ENCODE peak calls at places on chromosome 13, in six cellular contexts. D is transverse colon, G is lower lobe of right lung, K is A549, X is substantia nigra, V is thoracic aorta. B is an unnamed sample.

GRCh38 chr13:42486711-42487198 is 87.2 kb upstream of the TNFSF11 start:
- DNase-seq in D (no peak), V (no peak), G (no peak), X (no peak), K (peak), B (no peak)

GRCh38 chr13:30421093-30422055 is 919 bp upstream of the UBE2L5 start:
- DNase-seq in K (peak), D (peak), V (peak), X (peak), G (peak), B (peak)

GRCh38 chr13:33637978-33638743 is 179.8 kb upstream of the RFC3 start:
- DNase-seq in K (no peak), X (no peak), V (no peak), D (no peak), G (no peak), B (no peak)

GRCh38 chr13:77022341-77022740 is 4.6 kb downstream of the FBXL3 start:
- DNase-seq in K (no peak), D (no peak), X (no peak), G (no peak), V (no peak), B (no peak)

GRCh38 chr13:30895773-30896172 is 10.3 kb upstream of the MEDAG start:
- DNase-seq in V (peak), G (no peak), K (no peak), X (no peak), D (no peak), B (no peak)

GRCh38 chr13:75326173-75327131 is 155.5 kb downstream of the TBC1D4 start:
- DNase-seq in G (no peak), D (no peak), K (no peak), V (no peak), X (no peak), B (no peak)

GRCh38 chr13:95267662-95268369 is 33.4 kb downstream of the ABCC4 start:
- DNase-seq in D (peak), G (no peak), X (no peak), K (peak), V (no peak), B (no peak)

GRCh38 chr13:73608731-73609485 is 525.3 kb downstream of the KLF12 start:
- DNase-seq in G (no peak), K (no peak), D (no peak), V (no peak), X (no peak), B (no peak)

GRCh38 chr13:34959489-34959888 is 17.4 kb downstream of the NBEA start:
- DNase-seq in D (no peak), G (no peak), K (no peak), V (no peak), X (no peak), B (no peak)

GRCh38 chr13:75581874-75582640 is 32.5 kb downstream of the UCHL3 start:
- DNase-seq in G (no peak), X (no peak), K (no peak), D (no peak), V (no peak), B (no peak)

GRCh38 chr13:20165417-20166257 is 4.8 kb upstream of the GJA3 start:
- DNase-seq in V (no peak), X (no peak), K (no peak), G (no peak), D (no peak), B (no peak)

GRCh38 chr13:33554919-33555791 is 262.8 kb upstream of the RFC3 start:
- DNase-seq in D (no peak), K (no peak), G (no peak), X (no peak), V (no peak), B (no peak)

GRCh38 chr13:62357887-62358645 is 942.4 kb upstream of the PCDH20 start:
- DNase-seq in V (no peak), X (no peak), K (peak), D (no peak), G (no peak), B (no peak)

GRCh38 chr13:79647518-79647917 is 166.6 kb downstream of the NDFIP2 start:
- DNase-seq in D (no peak), K (no peak), X (no peak), G (no peak), V (no peak), B (no peak)

GRCh38 chr13:111502957-111503356 is 182.5 kb downstream of the TEX29 start:
- DNase-seq in K (no peak), G (no peak), D (no peak), V (no peak), X (no peak), B (no peak)

GRCh38 chr13:27967203-27967735 is 1.8 kb downstream of the CDX2 start:
- DNase-seq in D (no peak), X (no peak), G (no peak), K (no peak), V (no peak), B (no peak)

GRCh38 chr13:48961379-48961778 is 14.3 kb upstream of the FNDC3A start:
- DNase-seq in D (no peak), V (no peak), X (no peak), G (no peak), K (no peak), B (no peak)

GRCh38 chr13:37481005-37481857 is 117.3 kb downstream of the POSTN start:
- DNase-seq in X (no peak), V (no peak), K (no peak), G (no peak), D (no peak), B (no peak)

GRCh38 chr13:46369506-46370268 is 17.4 kb downstream of the RUBCNL start:
- DNase-seq in G (no peak), X (no peak), D (no peak), K (no peak), V (no peak), B (no peak)

GRCh38 chr13:43573787-43574562 is 212.8 kb downstream of the ENOX1 start:
- DNase-seq in D (no peak), X (no peak), K (no peak), V (no peak), G (no peak), B (no peak)

GRCh38 chr13:112876305-112877000 is 92.6 kb upstream of the MCF2L start:
- DNase-seq in X (no peak), K (no peak), V (no peak), D (no peak), G (peak), B (no peak)

GRCh38 chr13:19957320-19958118 is 1.0 kb upstream of the ZMYM2 start:
- DNase-seq in V (peak), X (peak), G (peak), K (peak), D (peak), B (peak)

GRCh38 chr13:90615767-90616166 is 731.7 kb upstream of the MIR17HG start:
- DNase-seq in K (no peak), G (no peak), D (no peak), X (no peak), V (no peak), B (no peak)

GRCh38 chr13:42153371-42153770 is 104.9 kb downstream of the DGKH start:
- DNase-seq in V (no peak), K (no peak), X (no peak), G (no peak), D (no peak), B (no peak)

GRCh38 chr13:76438050-76438449 is 448.2 kb downstream of the KCTD12 start:
- DNase-seq in K (no peak), D (no peak), V (no peak), G (no peak), X (no peak), B (no peak)

GRCh38 chr13:36509369-36509768 is 77.1 kb downstream of the CCNA1 start:
- DNase-seq in G (no peak), K (no peak), V (no peak), X (no peak), D (no peak), B (no peak)

GRCh38 chr13:19156013-19156825 is 25.4 kb downstream of the TUBA3C start:
- DNase-seq in K (no peak), G (no peak), V (no peak), X (no peak), D (no peak), B (no peak)

GRCh38 chr13:42073683-42074082 is 25.2 kb downstream of the DGKH start:
- DNase-seq in D (no peak), V (no peak), G (no peak), K (no peak), X (no peak), B (no peak)

GRCh38 chr13:52399708-52400107 is 6.3 kb downstream of the THSD1 start:
- DNase-seq in G (no peak), K (peak), V (no peak), D (no peak), X (no peak), B (no peak)

GRCh38 chr13:83211301-83211700 is 671.0 kb downstream of the SLITRK1 start:
- DNase-seq in K (no peak), V (no peak), X (no peak), D (no peak), G (no peak), B (no peak)

GRCh38 chr13:65929436-65929835 is 1300.7 kb downstream of the PCDH9 start:
- DNase-seq in D (no peak), K (no peak), V (no peak), X (no peak), G (no peak), B (no peak)

GRCh38 chr13:62879071-62879470 is 1463.4 kb upstream of the PCDH20 start:
- DNase-seq in K (no peak), V (no peak), D (no peak), X (no peak), G (no peak), B (no peak)

GRCh38 chr13:93450226-93450625 is 223.6 kb downstream of the GPC6 start:
- DNase-seq in D (no peak), G (no peak), K (no peak), V (no peak), X (no peak), B (no peak)

GRCh38 chr13:112733661-112734379 is 44.0 kb downstream of the ATP11A start:
- DNase-seq in K (no peak), G (no peak), V (no peak), D (no peak), X (no peak), B (no peak)

GRCh38 chr13:95485045-95485517 is 67.4 kb upstream of the CLDN10 start:
- DNase-seq in V (no peak), X (no peak), G (no peak), D (no peak), K (peak), B (no peak)

GRCh38 chr13:21528616-21529015 is 69.5 kb upstream of the ZDHHC20 start:
- DNase-seq in X (no peak), V (no peak), D (no peak), K (no peak), G (no peak), B (no peak)

GRCh38 chr13:21530656-21531055 is 71.6 kb upstream of the ZDHHC20 start:
- DNase-seq in V (no peak), D (no peak), G (no peak), X (no peak), K (no peak), B (no peak)

GRCh38 chr13:21529102-21529893 is 70.2 kb upstream of the ZDHHC20 start:
- DNase-seq in D (no peak), V (no peak), X (no peak), K (no peak), G (no peak), B (no peak)

GRCh38 chr13:21534760-21535159 is 69.2 kb downstream of the MICU2 start:
- DNase-seq in X (no peak), G (no peak), K (no peak), V (no peak), D (no peak), B (no peak)

DNA sequence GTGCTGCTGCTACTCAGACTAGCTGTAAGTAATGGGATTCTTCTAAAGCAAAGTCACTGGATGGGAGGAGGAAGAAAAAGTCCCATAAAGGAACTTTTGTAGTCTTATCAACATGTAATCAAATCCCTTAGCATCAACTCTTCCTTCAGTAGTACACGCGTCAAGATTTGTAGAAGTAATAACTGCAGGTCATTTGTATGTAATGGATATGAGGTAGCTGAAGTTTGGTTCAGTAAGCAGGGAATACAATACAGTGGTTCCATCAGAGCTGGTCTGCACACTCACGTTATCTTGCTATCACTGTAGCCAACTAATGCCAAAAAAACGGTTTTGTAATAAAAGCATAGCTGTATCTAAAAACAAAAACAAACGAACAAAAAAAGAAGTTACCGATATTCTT is 72.4 kb upstream of the ZDHHC20 start:
- DNase-seq in G (no peak), V (no peak), X (no peak), K (no peak), D (no peak), B (no peak)
- H3K27ac ChIP-seq in G (no peak), V (no peak), X (no peak), K (no peak), D (no peak), B (no peak)

GRCh38 chr13:23022667-23023066 is 158.1 kb upstream of the SGCG start:
- DNase-seq in K (no peak), G (no peak), V (no peak), X (no peak), D (no peak), B (no peak)
- H3K27ac ChIP-seq in K (no peak), G (no peak), V (no peak), X (no peak), D (no peak), B (no peak)

DNA sequence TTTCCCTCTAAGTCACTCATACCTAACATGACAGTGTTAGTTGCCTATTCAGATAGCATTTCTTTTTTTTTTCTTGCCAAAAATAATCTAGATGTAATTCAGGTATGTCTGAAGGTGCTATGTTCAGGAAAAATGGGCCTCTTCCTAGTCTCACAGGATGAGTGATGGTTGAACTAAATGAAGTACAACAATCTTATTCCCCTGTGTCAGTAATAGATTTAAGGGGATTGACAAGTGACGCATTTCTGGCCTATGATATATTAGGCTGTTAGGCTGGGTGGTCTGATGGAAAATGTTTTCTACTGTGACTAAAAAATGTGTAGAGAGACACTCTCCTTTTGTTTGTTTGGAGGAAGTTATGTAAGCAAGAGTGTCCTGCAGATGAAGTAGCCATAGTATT is 878.7 kb upstream of the SLITRK1 start:
- DNase-seq in K (no peak), G (no peak), D (no peak), V (no peak), X (no peak), B (no peak)
- H3K27ac ChIP-seq in K (no peak), G (no peak), D (no peak), V (no peak), X (no peak), B (no peak)

GRCh38 chr13:109669234-109669612 is 117.2 kb downstream of the IRS2 start:
- DNase-seq in V (no peak), D (no peak), K (no peak), G (no peak), X (no peak), B (no peak)
- H3K27ac ChIP-seq in V (no peak), D (no peak), K (no peak), G (no peak), X (no peak), B (peak)

GRCh38 chr13:44758595-44759221 is 182.6 kb upstream of the TSC22D1 start:
- DNase-seq in D (peak), V (no peak), G (no peak), K (peak), X (no peak), B (peak)
- H3K27ac ChIP-seq in D (peak), V (peak), G (no peak), K (peak), X (no peak), B (peak)

DNA sequence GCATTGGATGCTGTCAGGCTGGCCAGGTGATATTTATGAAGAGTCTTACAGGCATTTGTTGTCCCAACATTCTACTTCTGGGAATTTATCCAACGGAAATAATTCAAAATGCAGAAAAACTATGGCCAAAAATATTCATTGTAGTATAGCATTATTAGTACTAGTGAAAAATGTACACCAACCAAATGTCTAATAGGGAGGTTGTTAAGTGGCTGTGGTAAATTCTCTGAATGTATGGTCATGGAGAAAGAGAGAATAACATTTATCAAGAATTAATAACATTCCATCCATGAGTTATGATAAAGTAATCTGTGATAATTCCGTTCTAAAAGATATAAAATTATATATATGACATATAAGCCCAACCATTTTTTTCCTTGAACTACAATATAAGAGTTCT is 38.7 kb upstream of the GAS6 start:
- DNase-seq in D (no peak), X (no peak), V (no peak), K (no peak), G (no peak), B (no peak)
- H3K27ac ChIP-seq in D (no peak), X (no peak), V (peak), K (no peak), G (no peak), B (no peak)

GRCh38 chr13:50826035-50826434 is 17.5 kb downstream of the DLEU7 start:
- DNase-seq in X (no peak), K (no peak), V (no peak), G (no peak), D (no peak), B (no peak)

GRCh38 chr13:50829896-50830295 is 13.6 kb downstream of the DLEU7 start:
- DNase-seq in V (no peak), X (no peak), D (no peak), G (no peak), K (no peak), B (no peak)

GRCh38 chr13:50831510-50831909 is 12.0 kb downstream of the DLEU7 start:
- DNase-seq in V (no peak), K (no peak), G (no peak), X (no peak), D (no peak), B (no peak)

GRCh38 chr13:50829226-50829625 is 14.3 kb downstream of the DLEU7 start:
- DNase-seq in V (no peak), X (no peak), D (no peak), G (no peak), K (no peak), B (no peak)
- H3K27ac ChIP-seq in V (no peak), X (no peak), D (no peak), G (no peak), K (no peak), B (no peak)

GRCh38 chr13:107715496-107715895 is 499.8 kb downstream of the LIG4 start:
- DNase-seq in X (no peak), D (no peak), G (no peak), V (no peak), K (no peak), B (no peak)
- H3K27ac ChIP-seq in X (no peak), D (no peak), G (no peak), V (no peak), K (no peak), B (no peak)

GRCh38 chr13:114101831-114102520 is 30.4 kb downstream of the RASA3 start:
- DNase-seq in G (peak), D (peak), K (no peak), V (no peak), X (no peak), B (no peak)

GRCh38 chr13:114099918-114100445 is 32.4 kb downstream of the RASA3 start:
- DNase-seq in G (peak), V (no peak), K (peak), X (no peak), D (peak), B (no peak)

GRCh38 chr13:114101325-114101821 is 31.1 kb downstream of the RASA3 start:
- DNase-seq in X (no peak), D (peak), G (peak), K (no peak), V (no peak), B (no peak)

GRCh38 chr13:114099191-114099590 is 33.2 kb downstream of the RASA3 start:
- DNase-seq in D (peak), X (no peak), G (peak), V (peak), K (peak), B (no peak)

DNA sequence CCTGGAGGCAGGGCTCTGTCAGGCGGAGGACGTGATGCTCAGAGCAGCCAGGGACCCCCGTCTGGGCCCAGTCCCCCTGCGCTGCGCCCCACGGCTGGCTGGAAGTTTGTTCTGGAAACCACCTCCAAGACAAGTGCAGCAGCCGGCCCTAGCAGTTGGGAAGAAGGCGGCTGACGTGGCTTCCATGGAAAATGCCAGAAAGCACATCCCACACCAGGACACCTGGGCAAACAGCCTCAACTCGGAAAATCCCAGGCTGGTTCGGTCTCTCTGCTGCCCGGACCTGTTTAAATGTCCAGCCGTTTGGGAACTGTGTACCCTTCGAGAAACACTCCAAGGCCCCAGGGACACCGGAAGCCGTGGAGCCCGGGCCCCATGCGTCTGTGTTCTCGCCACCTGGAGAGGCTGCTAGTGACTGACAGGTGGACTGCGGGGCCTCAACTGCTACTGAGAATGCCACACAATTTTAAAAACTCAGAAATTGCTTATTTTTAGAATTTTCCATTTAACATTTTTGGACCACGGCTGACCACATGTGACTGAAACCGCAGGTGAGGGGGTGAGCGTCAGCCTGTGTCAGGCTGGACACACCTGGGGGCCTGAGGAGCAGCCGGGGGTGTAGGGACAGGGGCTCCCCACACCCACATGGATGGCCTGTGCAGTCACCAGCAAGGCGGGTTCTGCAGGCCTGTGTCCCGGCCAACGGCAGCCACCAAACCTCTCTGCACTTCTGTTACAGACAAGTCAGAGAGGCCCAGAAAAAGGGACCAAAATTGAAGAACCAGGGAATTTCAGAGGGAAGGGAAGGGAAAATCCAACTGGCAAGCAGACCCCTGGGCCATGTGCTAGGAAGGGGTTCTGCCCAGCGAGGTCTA is 31.7 kb downstream of the RASA3 start:
- DNase-seq in G (peak), D (peak), V (no peak), K (no peak), X (no peak), B (no peak)
- H3K27ac ChIP-seq in G (no peak), D (peak), V (peak), K (no peak), X (peak), B (no peak)

GRCh38 chr13:40191186-40191980 is 475.1 kb downstream of the FOXO1 start:
- DNase-seq in K (no peak), D (no peak), V (no peak), G (no peak), X (peak), B (no peak)

GRCh38 chr13:40189885-40190655 is 476.4 kb downstream of the FOXO1 start:
- DNase-seq in V (no peak), D (no peak), X (peak), K (no peak), G (no peak), B (peak)

GRCh38 chr13:40189426-40189825 is 477.0 kb downstream of the FOXO1 start:
- DNase-seq in G (no peak), K (no peak), V (no peak), X (no peak), D (no peak), B (no peak)

GRCh38 chr13:40192516-40193257 is 473.8 kb downstream of the FOXO1 start:
- DNase-seq in K (no peak), X (peak), D (no peak), V (no peak), G (no peak), B (no peak)

GRCh38 chr13:40190656-40191100 is 475.8 kb downstream of the FOXO1 start:
- DNase-seq in D (peak), G (no peak), K (no peak), V (no peak), X (peak), B (peak)
- H3K27ac ChIP-seq in D (peak), G (peak), K (no peak), V (peak), X (peak), B (peak)